ENCODE peak calls at places on chromosomes 12 and 14, in five cellular contexts. One of them, this sample, is unnamed.

GRCh38 chr12:15679146-15679545 is 110.0 kb downstream of the EPS8 start:
- DNase-seq in H1: no peak
- DNase-seq in SK-N-SH: no peak
- DNase-seq in stomach: no peak
- DNase-seq in ovary: no peak
- DNase-seq in this sample: no peak

GRCh38 chr12:52849511-52849910 is 717 bp upstream of the KRT78 start:
- DNase-seq in H1: no peak
- DNase-seq in SK-N-SH: no peak
- DNase-seq in stomach: no peak
- DNase-seq in ovary: no peak
- DNase-seq in this sample: no peak

GRCh38 chr12:121803861-121804416 is at the start of gene SETD1B:
- DNase-seq in H1: no peak
- DNase-seq in SK-N-SH: peak; percentile 65
- DNase-seq in stomach: peak; percentile 64
- DNase-seq in ovary: peak; percentile 64
- DNase-seq in this sample: peak; percentile 91

GRCh38 chr14:101858791-101859537 is 97.5 kb downstream of the PPP2R5C start:
- DNase-seq in H1: no peak
- DNase-seq in SK-N-SH: peak; percentile 50
- DNase-seq in stomach: no peak
- DNase-seq in ovary: no peak
- DNase-seq in this sample: peak; percentile 74

GRCh38 chr12:18436163-18436562 is 174.8 kb downstream of the PIK3C2G start:
- DNase-seq in H1: no peak
- DNase-seq in SK-N-SH: no peak
- DNase-seq in stomach: no peak
- DNase-seq in ovary: no peak
- DNase-seq in this sample: no peak

GRCh38 chr14:99755629-99756603 is 37.3 kb upstream of the EML1 start:
- DNase-seq in H1: no peak
- DNase-seq in SK-N-SH: no peak
- DNase-seq in stomach: peak; percentile 77
- DNase-seq in ovary: peak; percentile 93
- DNase-seq in this sample: peak; percentile 90

GRCh38 chr14:23077962-23078361 is 17.0 kb downstream of the ACIN1 start:
- DNase-seq in H1: no peak
- DNase-seq in SK-N-SH: no peak
- DNase-seq in stomach: no peak
- DNase-seq in ovary: no peak
- DNase-seq in this sample: no peak

GRCh38 chr12:128976120-128976519 is 122.8 kb downstream of the GLT1D1 start:
- DNase-seq in H1: peak; percentile 53
- DNase-seq in SK-N-SH: no peak
- DNase-seq in stomach: no peak
- DNase-seq in ovary: no peak
- DNase-seq in this sample: peak; percentile 36

GRCh38 chr12:103848132-103848531 is 7.1 kb upstream of the NT5DC3 start:
- DNase-seq in H1: no peak
- DNase-seq in SK-N-SH: no peak
- DNase-seq in stomach: no peak
- DNase-seq in ovary: no peak
- DNase-seq in this sample: no peak

GRCh38 chr12:132766380-132767085 is 4.9 kb upstream of the ANKLE2 start:
- DNase-seq in H1: no peak
- DNase-seq in SK-N-SH: no peak
- DNase-seq in stomach: peak; percentile 75
- DNase-seq in ovary: no peak
- DNase-seq in this sample: peak; percentile 82

GRCh38 chr12:88575361-88575959 is 4.8 kb downstream of the KITLG start:
- DNase-seq in H1: no peak
- DNase-seq in SK-N-SH: no peak
- DNase-seq in stomach: no peak
- DNase-seq in ovary: no peak
- DNase-seq in this sample: no peak

GRCh38 chr12:18403182-18403581 is 141.9 kb downstream of the PIK3C2G start:
- DNase-seq in H1: no peak
- DNase-seq in SK-N-SH: no peak
- DNase-seq in stomach: no peak
- DNase-seq in ovary: no peak
- DNase-seq in this sample: no peak

GRCh38 chr12:114961491-114961890 is 277.5 kb upstream of the TBX3 start:
- DNase-seq in H1: no peak
- DNase-seq in SK-N-SH: no peak
- DNase-seq in stomach: no peak
- DNase-seq in ovary: no peak
- DNase-seq in this sample: no peak

GRCh38 chr14:94164685-94165431 is 9.3 kb upstream of the PPP4R4 start:
- DNase-seq in H1: no peak
- DNase-seq in SK-N-SH: no peak
- DNase-seq in stomach: no peak
- DNase-seq in ovary: no peak
- DNase-seq in this sample: no peak

GRCh38 chr14:56587701-56588100 is 8.1 kb downstream of the TMEM260 start:
- DNase-seq in H1: no peak
- DNase-seq in SK-N-SH: no peak
- DNase-seq in stomach: no peak
- DNase-seq in ovary: no peak
- DNase-seq in this sample: no peak

GRCh38 chr14:47194051-47194450 is 481.4 kb downstream of the MDGA2 start:
- DNase-seq in H1: no peak
- DNase-seq in SK-N-SH: no peak
- DNase-seq in stomach: no peak
- DNase-seq in ovary: no peak
- DNase-seq in this sample: no peak

GRCh38 chr14:93587330-93587729 is 156.6 kb downstream of the UNC79 start:
- DNase-seq in H1: no peak
- DNase-seq in SK-N-SH: no peak
- DNase-seq in stomach: no peak
- DNase-seq in ovary: no peak
- DNase-seq in this sample: no peak

GRCh38 chr14:77123381-77124344 is 17.9 kb downstream of the ZDHHC22 start:
- DNase-seq in H1: no peak
- DNase-seq in SK-N-SH: no peak
- DNase-seq in stomach: peak; percentile 96
- DNase-seq in ovary: no peak
- DNase-seq in this sample: peak; percentile 89

GRCh38 chr12:69655616-69656336 is 43.3 kb downstream of the BEST3 start:
- DNase-seq in H1: no peak
- DNase-seq in SK-N-SH: no peak
- DNase-seq in stomach: no peak
- DNase-seq in ovary: no peak
- DNase-seq in this sample: peak; percentile 53

GRCh38 chr14:73786942-73787759 is 64.5 kb upstream of the PTGR2 start:
- DNase-seq in H1: no peak
- DNase-seq in SK-N-SH: peak; percentile 83
- DNase-seq in stomach: peak; percentile 75
- DNase-seq in ovary: peak; percentile 74
- DNase-seq in this sample: peak; percentile 73

GRCh38 chr12:52818376-52818775 is 4.5 kb upstream of the KRT4 start:
- DNase-seq in H1: no peak
- DNase-seq in SK-N-SH: no peak
- DNase-seq in stomach: no peak
- DNase-seq in ovary: no peak
- DNase-seq in this sample: no peak

GRCh38 chr12:57230381-57231155 is 1.1 kb downstream of the SHMT2 start:
- DNase-seq in H1: no peak
- DNase-seq in SK-N-SH: no peak
- DNase-seq in stomach: no peak
- DNase-seq in ovary: no peak
- DNase-seq in this sample: no peak

GRCh38 chr12:95446511-95446910 is 27.4 kb upstream of the METAP2 start:
- DNase-seq in H1: peak; percentile 5
- DNase-seq in SK-N-SH: peak; percentile 22
- DNase-seq in stomach: peak; percentile 34
- DNase-seq in ovary: peak; percentile 31
- DNase-seq in this sample: peak; percentile 24

GRCh38 chr14:24067133-24068082 is 4.0 kb upstream of the CPNE6 start:
- DNase-seq in H1: no peak
- DNase-seq in SK-N-SH: peak; percentile 21
- DNase-seq in stomach: no peak
- DNase-seq in ovary: no peak
- DNase-seq in this sample: no peak

GRCh38 chr14:30020271-30020670 is 92.6 kb upstream of the PRKD1 start:
- DNase-seq in H1: no peak
- DNase-seq in SK-N-SH: no peak
- DNase-seq in stomach: no peak
- DNase-seq in ovary: no peak
- DNase-seq in this sample: no peak

GRCh38 chr12:83709899-83710298 is 1023.2 kb downstream of the TMTC2 start:
- DNase-seq in H1: no peak
- DNase-seq in SK-N-SH: no peak
- DNase-seq in stomach: no peak
- DNase-seq in ovary: no peak
- DNase-seq in this sample: no peak

GRCh38 chr14:45798659-45799058 is 545.7 kb upstream of the MIS18BP1 start:
- DNase-seq in H1: no peak
- DNase-seq in SK-N-SH: no peak
- DNase-seq in stomach: no peak
- DNase-seq in ovary: no peak
- DNase-seq in this sample: no peak

GRCh38 chr12:63944036-63944579 is 99.6 kb downstream of the SRGAP1 start:
- DNase-seq in H1: no peak
- DNase-seq in SK-N-SH: no peak
- DNase-seq in stomach: no peak
- DNase-seq in ovary: no peak
- DNase-seq in this sample: no peak

GRCh38 chr12:63942464-63943241 is 98.2 kb downstream of the SRGAP1 start:
- DNase-seq in H1: no peak
- DNase-seq in SK-N-SH: no peak
- DNase-seq in stomach: no peak
- DNase-seq in ovary: no peak
- DNase-seq in this sample: no peak

GRCh38 chr12:63941879-63942278 is 97.4 kb downstream of the SRGAP1 start:
- DNase-seq in H1: no peak
- DNase-seq in SK-N-SH: no peak
- DNase-seq in stomach: no peak
- DNase-seq in ovary: no peak
- DNase-seq in this sample: no peak

GRCh38 chr12:63937381-63938168 is 93.1 kb downstream of the SRGAP1 start:
- DNase-seq in H1: no peak
- DNase-seq in SK-N-SH: peak; percentile 31
- DNase-seq in stomach: no peak
- DNase-seq in ovary: no peak
- DNase-seq in this sample: no peak

DNA sequence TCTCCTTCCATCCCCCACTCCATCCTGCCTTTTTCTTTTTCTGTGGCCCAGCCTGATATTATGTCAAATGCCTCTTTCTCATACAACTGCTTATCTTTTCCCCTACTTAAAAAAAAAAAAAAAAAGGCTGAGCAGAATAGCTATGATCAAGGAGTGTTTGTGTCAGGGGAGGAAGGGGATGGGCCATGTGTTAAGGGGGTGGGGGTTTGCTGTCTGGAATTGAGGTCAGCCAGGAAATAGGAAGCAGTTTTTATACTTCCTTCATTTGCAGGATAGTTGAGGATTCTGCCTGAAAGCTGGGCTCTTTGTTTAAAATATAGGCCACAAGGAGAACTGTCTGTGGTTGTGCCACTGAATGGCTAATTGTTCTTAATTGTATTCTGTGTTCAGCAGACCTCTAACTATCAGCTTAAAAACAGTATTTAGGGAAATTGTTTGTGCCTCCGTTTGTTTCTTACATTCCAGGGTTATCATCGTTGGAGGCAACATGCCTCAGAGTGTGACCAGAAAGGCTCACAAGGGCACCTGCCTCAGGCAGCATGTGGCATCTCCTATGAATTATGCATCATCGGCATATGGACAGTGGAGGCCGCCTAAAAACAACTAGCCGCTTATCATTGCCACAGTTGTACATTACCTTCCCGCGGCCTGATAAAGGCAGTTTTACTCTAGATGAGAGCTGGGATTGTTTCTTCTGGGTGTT is 95.9 kb downstream of the SRGAP1 start:
- DNase-seq in H1: no peak
- DNase-seq in SK-N-SH: peak; percentile 52
- DNase-seq in stomach: no peak
- DNase-seq in ovary: no peak
- DNase-seq in this sample: no peak
- H3K4me1 ChIP-seq in H1: no peaks in the 10 kb centered on the region
- H3K4me1 ChIP-seq in SK-N-SH: peaks cover 48% of the 10 kb centered on the region
- H3K4me1 ChIP-seq in stomach: no peaks in the 10 kb centered on the region
- H3K4me1 ChIP-seq in ovary: peaks cover 5% of the 10 kb centered on the region
- H3K4me1 ChIP-seq in this sample: peaks cover 24% of the 10 kb centered on the region

DNA sequence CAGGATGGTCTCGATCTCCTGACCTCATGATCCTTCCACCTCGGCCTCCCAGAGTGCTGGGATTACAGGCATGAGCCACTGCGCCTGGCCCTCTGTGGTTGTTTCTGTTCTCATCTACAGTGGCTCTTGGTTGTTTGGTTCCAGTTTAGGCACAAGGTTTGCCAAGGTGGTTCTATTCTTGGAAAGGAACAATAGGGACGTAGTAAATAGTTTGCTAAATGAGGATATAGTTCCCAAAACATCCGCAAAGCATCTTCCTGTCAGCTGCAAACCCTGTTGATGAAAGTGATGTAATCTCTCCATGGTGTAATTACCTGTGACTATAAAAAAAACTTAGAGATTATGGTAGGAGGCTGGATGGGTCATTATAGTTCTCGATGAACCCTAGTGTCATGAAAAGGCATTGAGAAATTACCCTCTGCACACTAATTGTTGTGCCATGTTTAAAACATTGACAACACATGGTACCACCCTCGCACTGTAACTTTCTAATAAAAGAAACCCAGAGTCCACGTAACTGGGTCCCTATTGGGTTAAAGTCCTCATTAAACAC is 52.9 kb downstream of the SUSD6 start:
- DNase-seq in H1: no peak
- DNase-seq in SK-N-SH: no peak
- DNase-seq in stomach: no peak
- DNase-seq in ovary: no peak
- DNase-seq in this sample: no peak
- TF ChIP-seq EP300 in H1: no peak
- TF ChIP-seq EP300 in SK-N-SH: no peak
- TF ChIP-seq EP300 in stomach: no peak
- TF ChIP-seq EP300 in ovary: no peak
- TF ChIP-seq EP300 in this sample: peak; percentile 24

GRCh38 chr14:34794941-34795340 is 80.2 kb downstream of the BAZ1A start:
- DNase-seq in H1: no peak
- DNase-seq in SK-N-SH: no peak
- DNase-seq in stomach: no peak
- DNase-seq in ovary: no peak
- DNase-seq in this sample: no peak
- H3K36me3 ChIP-seq in H1: peaks cover 34% of the 10 kb centered on the region
- H3K36me3 ChIP-seq in SK-N-SH: peaks cover 30% of the 10 kb centered on the region
- H3K36me3 ChIP-seq in stomach: peaks cover 17% of the 10 kb centered on the region
- H3K36me3 ChIP-seq in ovary: no peaks in the 10 kb centered on the region
- H3K36me3 ChIP-seq in this sample: peaks cover 2% of the 10 kb centered on the region

DNA sequence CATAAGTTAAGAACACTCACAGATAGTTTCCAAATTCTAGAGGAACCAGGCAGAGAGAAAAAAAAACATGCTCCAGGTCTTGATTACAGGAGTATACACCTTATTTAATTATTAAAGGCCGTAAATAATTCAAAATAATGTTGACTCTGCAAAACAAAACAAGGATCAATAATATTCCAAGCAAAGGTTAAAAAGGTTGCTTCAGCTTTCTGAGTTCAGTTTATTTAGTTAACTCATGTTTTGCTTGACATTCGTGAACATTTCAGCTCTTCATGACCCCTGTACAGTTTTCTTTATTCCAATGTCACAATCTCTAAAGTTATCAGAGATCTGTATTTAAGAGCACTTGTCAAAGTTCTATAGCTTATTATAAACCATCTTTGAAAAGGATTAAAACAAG is 19.6 kb downstream of the KLRF2 start:
- DNase-seq in H1: no peak
- DNase-seq in SK-N-SH: no peak
- DNase-seq in stomach: no peak
- DNase-seq in ovary: no peak
- DNase-seq in this sample: no peak
- H3K4me1 ChIP-seq in H1: no peaks in the 10 kb centered on the region
- H3K4me1 ChIP-seq in SK-N-SH: no peaks in the 10 kb centered on the region
- H3K4me1 ChIP-seq in stomach: no peaks in the 10 kb centered on the region
- H3K4me1 ChIP-seq in ovary: no peaks in the 10 kb centered on the region
- H3K4me1 ChIP-seq in this sample: no peaks in the 10 kb centered on the region

This sample was measured in upper lobe of left lung.